ENCODE peak calls at places on chromosomes 12 and 14, in eight cellular contexts. One of them, this sample, is unnamed. For H3K4me1, the result is how much of the 10 kb centered on the place peaks cover.

GRCh38 chr12:57110189-57111045 is 745 bp downstream of the STAT6 start:
- DNase-seq in psoas muscle: peak
- DNase-seq in pancreas: peak
- DNase-seq in upper lobe of left lung: peak
- DNase-seq in left ventricle myocardium inferior: peak
- DNase-seq in right atrium auricular region: no peak
- DNase-seq in IMR-90: peak
- DNase-seq in cardiac muscle cell: peak
- DNase-seq in this sample: no peak

GRCh38 chr14:50388256-50388931 is 8.3 kb downstream of the CDKL1 start:
- DNase-seq in right atrium auricular region: no peak
- DNase-seq in left ventricle myocardium inferior: no peak
- DNase-seq in pancreas: peak
- DNase-seq in cardiac muscle cell: no peak
- DNase-seq in IMR-90: no peak
- DNase-seq in psoas muscle: no peak
- DNase-seq in upper lobe of left lung: no peak
- DNase-seq in this sample: no peak

GRCh38 chr14:61430066-61430757 is 108.8 kb downstream of the PRKCH start:
- DNase-seq in IMR-90: no peak
- DNase-seq in right atrium auricular region: no peak
- DNase-seq in pancreas: no peak
- DNase-seq in cardiac muscle cell: no peak
- DNase-seq in left ventricle myocardium inferior: no peak
- DNase-seq in upper lobe of left lung: no peak
- DNase-seq in psoas muscle: no peak
- DNase-seq in this sample: no peak

GRCh38 chr12:100141666-100141997 is 1.0 kb downstream of the BLTP3B start:
- DNase-seq in cardiac muscle cell: peak
- DNase-seq in psoas muscle: no peak
- DNase-seq in right atrium auricular region: no peak
- DNase-seq in pancreas: no peak
- DNase-seq in upper lobe of left lung: no peak
- DNase-seq in left ventricle myocardium inferior: no peak
- DNase-seq in IMR-90: peak
- DNase-seq in this sample: no peak

GRCh38 chr12:96120359-96121100 is 73.6 kb upstream of the ELK3 start:
- DNase-seq in pancreas: no peak
- DNase-seq in right atrium auricular region: no peak
- DNase-seq in upper lobe of left lung: no peak
- DNase-seq in left ventricle myocardium inferior: no peak
- DNase-seq in IMR-90: no peak
- DNase-seq in psoas muscle: no peak
- DNase-seq in cardiac muscle cell: peak
- DNase-seq in this sample: no peak

GRCh38 chr12:46103691-46104090 is 113.3 kb upstream of the SCAF11 start:
- DNase-seq in upper lobe of left lung: no peak
- DNase-seq in left ventricle myocardium inferior: no peak
- DNase-seq in cardiac muscle cell: no peak
- DNase-seq in IMR-90: no peak
- DNase-seq in right atrium auricular region: no peak
- DNase-seq in psoas muscle: no peak
- DNase-seq in pancreas: no peak
- DNase-seq in this sample: no peak

GRCh38 chr12:47750229-47750798 is 8.4 kb downstream of the RAPGEF3 start:
- DNase-seq in IMR-90: no peak
- DNase-seq in right atrium auricular region: no peak
- DNase-seq in upper lobe of left lung: no peak
- DNase-seq in psoas muscle: no peak
- DNase-seq in pancreas: no peak
- DNase-seq in left ventricle myocardium inferior: no peak
- DNase-seq in cardiac muscle cell: no peak
- DNase-seq in this sample: no peak

GRCh38 chr14:95101736-95102677 is 55.3 kb downstream of the DICER1 start:
- DNase-seq in left ventricle myocardium inferior: no peak
- DNase-seq in psoas muscle: no peak
- DNase-seq in cardiac muscle cell: no peak
- DNase-seq in IMR-90: no peak
- DNase-seq in upper lobe of left lung: no peak
- DNase-seq in right atrium auricular region: no peak
- DNase-seq in pancreas: no peak
- DNase-seq in this sample: no peak

GRCh38 chr14:80364816-80365215 is 153.5 kb upstream of the DIO2 start:
- DNase-seq in IMR-90: no peak
- DNase-seq in upper lobe of left lung: no peak
- DNase-seq in left ventricle myocardium inferior: no peak
- DNase-seq in psoas muscle: no peak
- DNase-seq in right atrium auricular region: no peak
- DNase-seq in cardiac muscle cell: no peak
- DNase-seq in pancreas: no peak
- DNase-seq in this sample: no peak

GRCh38 chr14:80364274-80364673 is 153.0 kb upstream of the DIO2 start:
- DNase-seq in IMR-90: peak
- DNase-seq in left ventricle myocardium inferior: no peak
- DNase-seq in psoas muscle: no peak
- DNase-seq in cardiac muscle cell: peak
- DNase-seq in upper lobe of left lung: no peak
- DNase-seq in pancreas: no peak
- DNase-seq in right atrium auricular region: no peak
- DNase-seq in this sample: no peak
- TF ChIP-seq CTCF in IMR-90: peak
- TF ChIP-seq CTCF in left ventricle myocardium inferior: peak
- TF ChIP-seq CTCF in psoas muscle: no peak
- TF ChIP-seq CTCF in cardiac muscle cell: peak
- TF ChIP-seq CTCF in upper lobe of left lung: no peak
- TF ChIP-seq CTCF in pancreas: no peak
- TF ChIP-seq CTCF in right atrium auricular region: peak
- TF ChIP-seq CTCF in this sample: peak

GRCh38 chr14:69693145-69693544 is 73.8 kb upstream of the SRSF5 start:
- DNase-seq in left ventricle myocardium inferior: peak
- DNase-seq in pancreas: no peak
- DNase-seq in psoas muscle: no peak
- DNase-seq in right atrium auricular region: no peak
- DNase-seq in IMR-90: no peak
- DNase-seq in cardiac muscle cell: peak
- DNase-seq in upper lobe of left lung: no peak
- DNase-seq in this sample: no peak
- H3K4me1 ChIP-seq in left ventricle myocardium inferior: half or more
- H3K4me1 ChIP-seq in pancreas: half or more
- H3K4me1 ChIP-seq in psoas muscle: half or more
- H3K4me1 ChIP-seq in right atrium auricular region: under half
- H3K4me1 ChIP-seq in IMR-90: under half
- H3K4me1 ChIP-seq in cardiac muscle cell: half or more
- H3K4me1 ChIP-seq in upper lobe of left lung: half or more
- H3K4me1 ChIP-seq in this sample: half or more

GRCh38 chr12:30927210-30927576 is 645 bp downstream of the TSPAN11 start:
- DNase-seq in psoas muscle: no peak
- DNase-seq in right atrium auricular region: no peak
- DNase-seq in upper lobe of left lung: no peak
- DNase-seq in IMR-90: no peak
- DNase-seq in cardiac muscle cell: no peak
- DNase-seq in left ventricle myocardium inferior: no peak
- DNase-seq in pancreas: no peak
- DNase-seq in this sample: no peak
- H3K4me3 ChIP-seq in psoas muscle: no peak
- H3K4me3 ChIP-seq in right atrium auricular region: peak
- H3K4me3 ChIP-seq in upper lobe of left lung: no peak
- H3K4me3 ChIP-seq in IMR-90: no peak
- H3K4me3 ChIP-seq in cardiac muscle cell: no peak
- H3K4me3 ChIP-seq in left ventricle myocardium inferior: peak
- H3K4me3 ChIP-seq in pancreas: no peak
- H3K4me3 ChIP-seq in this sample: no peak

GRCh38 chr14:48568688-48569087 is 893.3 kb upstream of the MDGA2 start:
- DNase-seq in right atrium auricular region: no peak
- DNase-seq in psoas muscle: no peak
- DNase-seq in IMR-90: peak
- DNase-seq in upper lobe of left lung: no peak
- DNase-seq in cardiac muscle cell: no peak
- DNase-seq in left ventricle myocardium inferior: no peak
- DNase-seq in pancreas: no peak
- DNase-seq in this sample: no peak
- TF ChIP-seq CTCF in right atrium auricular region: no peak
- TF ChIP-seq CTCF in psoas muscle: no peak
- TF ChIP-seq CTCF in IMR-90: no peak
- TF ChIP-seq CTCF in upper lobe of left lung: no peak
- TF ChIP-seq CTCF in cardiac muscle cell: no peak
- TF ChIP-seq CTCF in left ventricle myocardium inferior: no peak
- TF ChIP-seq CTCF in pancreas: no peak
- TF ChIP-seq CTCF in this sample: no peak

This sample was measured in esophagus squamous epithelium.